ENCODE peak calls at places on chromosomes 12 and 14, in eight cellular contexts. W, Q, K, D, T, M, S and X are unnamed samples. For H3K9me3, the result is how much of the 10 kb centered on the place peaks cover.

GRCh38 chr12:12191008-12191407 is 75.8 kb downstream of the LRP6 start:
- DNase-seq in W (no peak), S (no peak), T (no peak), M (no peak), Q (no peak), K (no peak), D (no peak), X (no peak)

GRCh38 chr14:63499701-63500250 is 43.4 kb downstream of the PPP2R5E start:
- DNase-seq in D (no peak), S (no peak), M (no peak), K (no peak), W (peak), T (peak), Q (no peak), X (no peak)

GRCh38 chr12:62625238-62625637 is 158.6 kb downstream of the MON2 start:
- DNase-seq in Q (no peak), K (no peak), M (no peak), W (peak), T (peak), D (no peak), S (no peak), X (no peak)

GRCh38 chr12:80001562-80001961 is 66.7 kb upstream of the PPP1R12A start:
- DNase-seq in D (no peak), T (no peak), Q (no peak), S (no peak), K (peak), M (no peak), W (no peak), X (no peak)

GRCh38 chr12:26768611-26769603 is 64.1 kb downstream of the ITPR2 start:
- DNase-seq in T (no peak), W (no peak), S (no peak), M (no peak), D (no peak), K (no peak), Q (no peak), X (no peak)

GRCh38 chr12:42716521-42716920 is 127.0 kb upstream of the PRICKLE1 start:
- DNase-seq in K (no peak), M (no peak), T (peak), D (no peak), Q (no peak), S (no peak), W (peak), X (no peak)

GRCh38 chr12:6963741-6964446 is 6.6 kb downstream of the PHB2 start:
- DNase-seq in K (no peak), Q (no peak), S (no peak), M (peak), W (no peak), T (no peak), D (no peak), X (no peak)

GRCh38 chr12:64706366-64706765 is 52.8 kb downstream of the GNS start:
- DNase-seq in Q (no peak), T (peak), K (no peak), W (no peak), M (no peak), D (no peak), S (no peak), X (no peak)

GRCh38 chr12:25135531-25136154 is 59.3 kb downstream of the DNAI7 start:
- DNase-seq in S (no peak), D (no peak), M (no peak), T (no peak), Q (peak), K (peak), W (no peak), X (no peak)

GRCh38 chr14:35818346-35819115 is 7.6 kb upstream of the BRMS1L start:
- DNase-seq in T (peak), S (no peak), W (peak), M (no peak), K (peak), Q (peak), D (no peak), X (no peak)

GRCh38 chr12:103994235-103994634 is 28.6 kb downstream of the TDG start:
- DNase-seq in Q (no peak), W (no peak), D (no peak), T (no peak), K (no peak), M (no peak), S (no peak), X (no peak)

GRCh38 chr12:19431407-19432308 is 7.6 kb upstream of the AEBP2 start:
- DNase-seq in D (no peak), Q (no peak), M (no peak), T (peak), K (peak), W (peak), S (no peak), X (no peak)

GRCh38 chr14:97219356-97220017 is 422.3 kb downstream of the VRK1 start:
- DNase-seq in M (no peak), D (peak), Q (no peak), T (no peak), W (no peak), K (no peak), S (no peak), X (no peak)

GRCh38 chr14:37170993-37171392 is 1.4 kb downstream of the SLC25A21 start:
- DNase-seq in T (no peak), M (no peak), W (no peak), D (no peak), Q (no peak), S (no peak), K (no peak), X (no peak)

GRCh38 chr12:66014818-66015217 is 115.7 kb downstream of the LLPH start:
- DNase-seq in K (peak), Q (no peak), W (peak), S (no peak), M (no peak), T (peak), D (no peak), X (no peak)

GRCh38 chr12:94872007-94872653 is 131.4 kb downstream of the NDUFA12 start:
- DNase-seq in T (no peak), D (no peak), Q (no peak), M (no peak), S (no peak), W (no peak), K (peak), X (no peak)

GRCh38 chr12:14384783-14385638 is 19.5 kb downstream of the ATF7IP start:
- DNase-seq in S (peak), W (peak), D (no peak), K (peak), M (no peak), T (peak), Q (peak), X (peak)

GRCh38 chr12:45285717-45286116 is 69.8 kb downstream of the ANO6 start:
- DNase-seq in T (no peak), S (no peak), W (no peak), M (no peak), Q (no peak), D (no peak), K (no peak), X (no peak)

GRCh38 chr14:77882098-77882497 is 82.2 kb downstream of the ADCK1 start:
- DNase-seq in S (no peak), K (peak), W (no peak), D (no peak), T (peak), Q (peak), M (no peak), X (no peak)

DNA sequence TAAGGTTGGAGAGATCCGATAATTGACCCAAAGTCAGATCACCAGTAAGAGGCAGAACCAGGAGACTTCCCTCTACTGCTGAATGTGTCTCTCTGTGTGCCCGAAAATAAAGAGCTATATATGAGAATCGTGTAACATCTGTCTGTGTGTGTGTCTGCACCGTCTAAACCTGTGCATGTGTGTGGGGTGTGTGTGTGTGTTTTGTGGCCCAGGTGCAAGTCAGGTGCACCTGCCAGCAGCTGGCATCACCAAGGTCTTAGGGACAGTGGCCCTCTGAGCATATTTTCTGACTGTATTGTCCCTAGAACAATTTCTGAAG is 24.7 kb upstream of the KRT78 start:
- DNase-seq in D (no peak), Q (no peak), K (no peak), T (no peak), M (no peak), S (no peak), W (no peak), X (no peak)
- H3K4me3 ChIP-seq in D (no peak), Q (no peak), K (no peak), T (no peak), M (peak), S (no peak), W (no peak), X (no peak)

DNA sequence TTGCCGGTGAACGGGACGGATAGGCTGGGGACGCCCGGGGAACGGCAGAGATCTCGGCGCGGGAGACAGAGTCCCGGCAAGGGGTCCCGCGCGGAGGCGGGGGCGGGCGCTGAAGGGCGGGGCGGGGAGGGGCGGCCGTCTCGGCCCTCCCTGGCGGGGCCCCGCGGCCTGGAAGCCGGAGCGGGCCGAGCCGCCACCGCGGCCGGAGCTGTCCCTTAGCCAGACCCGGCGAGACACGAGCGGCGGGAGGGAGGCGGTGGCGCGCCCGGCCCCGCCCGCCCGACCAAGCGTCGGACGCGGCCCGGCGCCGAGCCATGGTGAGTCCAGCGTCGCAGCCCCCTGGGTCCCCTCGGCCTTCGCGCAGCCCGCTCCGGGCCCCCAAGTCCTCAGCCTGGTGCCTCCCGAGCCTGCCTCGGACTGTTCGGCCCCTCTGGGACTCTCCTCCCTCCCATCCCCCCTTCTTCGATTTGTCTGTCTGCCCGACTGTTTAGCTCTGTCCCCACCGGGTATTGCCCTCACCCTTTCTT is at the start of gene ARHGEF40:
- DNase-seq in Q (peak), D (peak), K (no peak), S (no peak), W (peak), M (peak), T (peak), X (peak)
- H3K27ac ChIP-seq in Q (peak), D (peak), K (no peak), S (peak), W (peak), M (peak), T (peak), X (no peak)

GRCh38 chr14:33908540-33909223 is 42.2 kb downstream of the EGLN3 start:
- DNase-seq in K (no peak), T (no peak), M (no peak), S (no peak), D (no peak), W (no peak), Q (peak), X (no peak)
- H3K9me3 ChIP-seq in K (under half), T (under half), M (under half), S (under half), D (under half), W (under half), Q (under half), X (under half)

GRCh38 chr12:88578274-88578673 is 2.0 kb downstream of the KITLG start:
- DNase-seq in T (no peak), S (no peak), W (no peak), Q (no peak), M (no peak), D (no peak), K (no peak), X (no peak)
- H3K4me3 ChIP-seq in T (no peak), S (no peak), W (peak), Q (peak), M (peak), D (peak), K (peak), X (no peak)